ENCODE peak calls at places on chromosomes 12 and 14, in four cellular contexts. Z is SK-N-SH, D is Calu3, B is thoracic aorta. E is an unnamed sample.

GRCh38 chr12:19819231-19819630 is 379.9 kb downstream of the AEBP2 start:
- DNase-seq in Z (no peak), D (no peak), B (no peak), E (no peak)

GRCh38 chr14:45085004-45085403 is 1.1 kb downstream of the PRPF39 start:
- DNase-seq in Z (no peak), D (no peak), B (no peak), E (no peak)

GRCh38 chr12:103966736-103967135 is 1.1 kb downstream of the TDG start:
- DNase-seq in Z (no peak), D (no peak), B (no peak), E (no peak)

GRCh38 chr14:28759056-28759657 is 7.4 kb upstream of the FOXG1 start:
- DNase-seq in Z (no peak), D (no peak), B (no peak), E (no peak)

GRCh38 chr12:21717756-21718155 is 56.8 kb downstream of the KCNJ8 start:
- DNase-seq in Z (no peak), D (no peak), B (no peak), E (no peak)

GRCh38 chr14:48936881-48937280 is 649.3 kb downstream of the RPS29 start:
- DNase-seq in Z (no peak), D (no peak), B (no peak), E (no peak)

GRCh38 chr12:99911076-99911475 is 73.7 kb downstream of the ANKS1B start:
- DNase-seq in Z (no peak), D (peak), B (peak), E (peak)

GRCh38 chr12:89783321-89784060 is 74.9 kb upstream of the ATP2B1 start:
- DNase-seq in Z (no peak), D (no peak), B (no peak), E (no peak)

GRCh38 chr14:89466460-89466859 is 49.4 kb upstream of the FOXN3 start:
- DNase-seq in Z (no peak), D (no peak), B (no peak), E (no peak)

GRCh38 chr14:71339650-71340415 is 432.6 kb downstream of the PCNX1 start:
- DNase-seq in Z (peak), D (no peak), B (no peak), E (no peak)

GRCh38 chr14:78010688-78011087 is 159.5 kb upstream of the NRXN3 start:
- DNase-seq in Z (no peak), D (no peak), B (no peak), E (peak)

GRCh38 chr12:11653215-11653753 is 3.8 kb downstream of the ETV6 start:
- DNase-seq in Z (no peak), D (no peak), B (no peak), E (no peak)

GRCh38 chr12:109704371-109705098 is 9.1 kb upstream of the FAM222A start:
- DNase-seq in Z (no peak), D (no peak), B (no peak), E (no peak)

GRCh38 chr12:388012-388411 is 1.1 kb downstream of the KDM5A start:
- DNase-seq in Z (no peak), D (no peak), B (no peak), E (no peak)

GRCh38 chr14:78835052-78835451 is 664.9 kb downstream of the NRXN3 start:
- DNase-seq in Z (no peak), D (no peak), B (no peak), E (no peak)

GRCh38 chr12:46349253-46349652 is 23.3 kb downstream of the SLC38A2 start:
- DNase-seq in Z (no peak), D (no peak), B (no peak), E (no peak)

GRCh38 chr12:128205758-128206157 is 61.2 kb upstream of the TMEM132C start:
- DNase-seq in Z (no peak), D (no peak), B (no peak), E (no peak)

GRCh38 chr12:47391566-47391965 is 311.8 kb upstream of the AMIGO2 start:
- DNase-seq in Z (no peak), D (no peak), B (no peak), E (no peak)

GRCh38 chr14:91329615-91330014 is 85.1 kb upstream of the GPR68 start:
- DNase-seq in Z (no peak), D (peak), B (no peak), E (no peak)

GRCh38 chr12:54349031-54349430 is 15.3 kb downstream of the GPR84 start:
- DNase-seq in Z (no peak), D (no peak), B (no peak), E (no peak)

GRCh38 chr12:78392918-78393317 is 471.7 kb upstream of the SYT1 start:
- DNase-seq in Z (peak), D (no peak), B (no peak), E (no peak)

GRCh38 chr12:18462437-18462836 is 201.1 kb downstream of the PIK3C2G start:
- DNase-seq in Z (no peak), D (no peak), B (no peak), E (no peak)

GRCh38 chr12:71107976-71108749 is 49.6 kb downstream of the TSPAN8 start:
- DNase-seq in Z (no peak), D (no peak), B (no peak), E (no peak)

GRCh38 chr12:106392746-106393145 is 35.2 kb downstream of the POLR3B start:
- DNase-seq in Z (no peak), D (no peak), B (no peak), E (no peak)

GRCh38 chr14:67497216-67497615 is 8.7 kb upstream of the TMEM229B start:
- DNase-seq in Z (no peak), D (no peak), B (no peak), E (no peak)

GRCh38 chr12:84554199-84554723 is 358.3 kb downstream of the SLC6A15 start:
- DNase-seq in Z (no peak), D (no peak), B (no peak), E (no peak)

GRCh38 chr12:120259418-120260202 is 5.9 kb downstream of the PXN start:
- DNase-seq in Z (no peak), D (no peak), B (no peak), E (no peak)

GRCh38 chr12:116015525-116015924 is 262.0 kb downstream of the MED13L start:
- DNase-seq in Z (peak), D (no peak), B (no peak), E (no peak)

GRCh38 chr12:108633534-108634224 is at the start of gene SELPLG:
- DNase-seq in Z (no peak), D (no peak), B (no peak), E (no peak)

GRCh38 chr12:106986625-106987389 is at the start of gene MTERF2:
- DNase-seq in Z (peak), D (peak), B (peak), E (no peak)

GRCh38 chr12:47303207-47303606 is 223.4 kb upstream of the AMIGO2 start:
- DNase-seq in Z (no peak), D (no peak), B (no peak), E (no peak)

GRCh38 chr12:56007892-56008471 is 10.9 kb downstream of the SUOX start:
- DNase-seq in Z (no peak), D (no peak), B (no peak), E (no peak)

GRCh38 chr12:46456356-46457334 is 84.1 kb upstream of the SLC38A2 start:
- DNase-seq in Z (no peak), D (no peak), B (no peak), E (no peak)

GRCh38 chr14:52327374-52328226 is 13.5 kb downstream of the PTGER2 start:
- DNase-seq in Z (no peak), D (no peak), B (no peak), E (no peak)

GRCh38 chr12:89893972-89894706 is 185.5 kb upstream of the ATP2B1 start:
- DNase-seq in Z (no peak), D (no peak), B (no peak), E (no peak)

GRCh38 chr12:2215709-2216560 is 163.1 kb downstream of the CACNA1C start:
- DNase-seq in Z (no peak), D (no peak), B (no peak), E (no peak)

DNA sequence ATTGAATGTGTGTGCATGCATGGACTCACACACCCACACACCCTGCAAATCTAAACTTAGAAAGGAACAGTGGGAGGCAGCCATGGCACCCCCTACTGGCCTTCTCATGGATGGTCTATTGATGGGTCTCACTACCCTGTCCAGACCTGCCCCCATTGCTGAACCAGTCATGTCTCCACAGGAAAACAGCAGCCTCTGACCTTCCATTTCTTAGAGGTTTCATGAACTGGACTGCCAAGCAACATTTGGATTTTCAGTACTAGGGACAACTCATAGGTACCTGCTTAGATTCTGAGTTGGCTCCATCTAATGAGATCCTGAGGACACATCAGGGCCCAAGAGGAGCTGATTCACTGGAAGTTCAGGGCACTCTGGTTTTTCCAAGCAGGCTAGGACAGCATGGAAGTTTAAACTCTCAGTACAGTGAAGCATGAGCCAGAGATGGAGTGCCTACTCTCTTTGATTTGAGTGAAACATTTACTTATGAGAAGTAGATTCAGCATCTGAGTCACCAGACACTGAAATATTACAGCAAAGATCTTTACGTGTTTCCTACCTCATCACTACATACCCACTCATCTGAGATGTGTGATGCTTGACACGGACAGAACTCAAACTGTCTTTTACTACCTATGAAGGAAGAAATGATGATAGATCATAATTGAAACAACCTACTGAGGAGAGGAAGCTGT is 98.9 kb upstream of the PLEKHG7 start:
- DNase-seq in Z (no peak), D (peak), B (no peak), E (no peak)
- TF ChIP-seq CTCF in Z (peak), D (peak), B (no peak), E (peak)

DNA sequence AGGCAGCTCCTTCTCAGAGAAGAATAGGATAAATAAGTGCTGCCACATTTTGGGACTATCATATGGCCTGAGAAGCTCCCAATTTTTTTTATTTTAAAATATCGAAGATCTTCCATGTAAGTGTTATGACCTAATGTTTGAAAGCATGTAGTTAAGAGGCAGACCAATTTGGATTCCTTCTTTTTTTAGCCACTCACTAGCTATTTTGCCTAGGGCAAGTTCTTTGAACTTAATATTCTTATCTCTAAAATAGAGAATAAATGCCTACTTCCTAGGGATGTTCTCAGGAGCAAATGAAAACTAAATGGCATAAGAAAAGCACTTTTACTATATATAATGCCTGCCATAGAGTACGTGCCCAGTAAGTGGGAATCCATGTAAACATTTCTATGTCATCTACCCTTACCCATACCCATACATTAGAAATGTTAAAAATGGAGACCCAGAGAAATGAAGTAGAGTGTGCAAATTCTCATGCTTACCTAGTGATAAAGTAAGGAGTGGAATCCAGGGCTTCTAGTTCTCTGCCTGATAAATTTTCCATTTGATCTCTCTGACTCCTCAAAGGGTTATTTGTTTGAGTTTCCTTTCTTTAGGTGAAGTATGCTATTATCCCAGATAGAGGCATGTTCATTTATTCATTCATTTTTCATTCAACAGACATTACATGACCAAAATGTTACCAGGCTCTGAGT is 148.3 kb downstream of the TGFB3 start:
- DNase-seq in Z (no peak), D (no peak), B (no peak), E (no peak)
- TF ChIP-seq CTCF in Z (no peak), D (no peak), B (no peak), E (no peak)

GRCh38 chr14:43539210-43539609 is 967.9 kb downstream of the FSCB start:
- DNase-seq in Z (no peak), D (no peak), B (no peak), E (no peak)
- TF ChIP-seq CTCF in Z (peak), D (no peak), B (peak), E (peak)

DNA sequence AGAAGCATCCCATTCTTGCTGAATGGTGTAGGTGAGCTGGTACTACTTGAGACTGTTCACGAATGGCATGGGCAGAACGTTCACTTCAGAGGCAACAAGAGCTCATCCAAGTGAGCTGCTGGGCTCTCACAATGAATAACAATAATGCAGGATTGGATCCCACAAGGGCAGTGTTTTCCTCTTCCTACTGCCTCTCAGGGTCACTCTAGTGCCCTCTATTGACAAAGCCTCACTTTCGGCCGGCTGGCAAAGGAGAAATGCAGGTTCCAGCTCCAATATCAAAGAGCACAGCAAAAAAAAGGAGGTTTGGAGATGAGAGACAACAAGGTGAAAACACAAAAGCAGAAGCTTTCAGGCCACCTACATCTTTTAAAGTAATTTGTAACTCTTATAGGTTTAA is 74.6 kb upstream of the MYF6 start:
- DNase-seq in Z (peak), D (peak), B (no peak), E (no peak)
- TF ChIP-seq CTCF in Z (peak), D (no peak), B (no peak), E (peak)

GRCh38 chr14:53929871-53930685 is 26.5 kb downstream of the BMP4 start:
- DNase-seq in Z (no peak), D (peak), B (no peak), E (no peak)
- TF ChIP-seq CTCF in Z (peak), D (peak), B (peak), E (peak)

DNA sequence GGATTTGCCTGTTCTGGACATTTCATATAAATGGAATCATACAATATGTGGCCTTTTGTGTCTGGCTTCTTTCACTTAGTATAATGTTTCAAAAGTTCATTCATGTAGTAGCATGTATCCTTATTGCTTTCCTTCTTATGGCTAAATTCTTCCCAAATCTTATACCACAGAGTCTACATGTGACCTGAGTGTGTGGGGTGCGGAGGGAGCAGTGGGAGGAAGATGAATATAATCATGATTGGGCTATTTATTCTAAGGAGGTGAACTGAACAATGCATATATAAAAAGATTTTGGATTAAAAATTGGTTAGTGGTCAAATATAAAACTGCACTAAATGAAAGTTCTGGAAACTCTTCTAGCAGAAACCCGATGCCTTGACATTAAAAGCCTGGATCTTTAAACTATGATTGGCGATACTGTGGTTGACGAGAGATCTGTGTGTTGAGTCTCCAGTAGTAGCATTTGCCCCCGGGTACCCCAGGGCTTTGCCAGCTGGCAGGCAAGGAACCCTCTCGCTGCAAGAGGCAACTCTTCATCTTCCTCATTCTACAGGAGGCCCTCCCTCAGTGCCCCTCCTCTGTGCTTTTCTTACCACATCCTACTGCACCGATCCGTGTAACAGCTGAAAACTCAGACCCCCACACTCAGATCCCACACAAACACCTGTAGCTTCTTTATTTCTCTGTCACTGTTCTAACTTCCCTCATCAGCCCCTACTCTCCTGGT is 2.6 kb downstream of the CYP46A1 start:
- DNase-seq in Z (no peak), D (no peak), B (no peak), E (no peak)
- TF ChIP-seq CTCF in Z (no peak), D (no peak), B (no peak), E (no peak)

E was measured in epithelial cell of proximal tubule.